ENCODE peak calls at places on chromosomes 1 and 21, in ten cellular contexts. One of them, this sample, is unnamed.

GRCh38 chr1:212288614-212289013 is 3.4 kb downstream of the PPP2R5A start:
- DNase-seq in colonic mucosa: no peak
- DNase-seq in heart right ventricle: no peak
- DNase-seq in RWPE1: no peak
- DNase-seq in hepatocyte: no peak
- DNase-seq in lung: no peak
- DNase-seq in heart left ventricle: no peak
- DNase-seq in adrenal gland: no peak
- DNase-seq in endodermal cell: no peak
- DNase-seq in CD8-positive, alpha-beta memory T cell: no peak
- DNase-seq in this sample: no peak

GRCh38 chr1:6423321-6423999 is 1.1 kb upstream of the ESPN start:
- DNase-seq in heart right ventricle: no peak
- DNase-seq in RWPE1: peak
- DNase-seq in colonic mucosa: peak
- DNase-seq in endodermal cell: peak
- DNase-seq in CD8-positive, alpha-beta memory T cell: peak
- DNase-seq in hepatocyte: peak
- DNase-seq in lung: peak
- DNase-seq in adrenal gland: peak
- DNase-seq in heart left ventricle: no peak
- DNase-seq in this sample: peak

GRCh38 chr1:211497489-211498045 is 5.6 kb upstream of the RD3 start:
- DNase-seq in adrenal gland: no peak
- DNase-seq in CD8-positive, alpha-beta memory T cell: no peak
- DNase-seq in hepatocyte: no peak
- DNase-seq in RWPE1: no peak
- DNase-seq in colonic mucosa: no peak
- DNase-seq in lung: peak
- DNase-seq in heart right ventricle: no peak
- DNase-seq in endodermal cell: no peak
- DNase-seq in heart left ventricle: no peak
- DNase-seq in this sample: no peak

GRCh38 chr1:228695015-228695955 is 40.0 kb upstream of the RHOU start:
- DNase-seq in heart left ventricle: no peak
- DNase-seq in RWPE1: peak
- DNase-seq in lung: no peak
- DNase-seq in CD8-positive, alpha-beta memory T cell: peak
- DNase-seq in colonic mucosa: no peak
- DNase-seq in hepatocyte: no peak
- DNase-seq in endodermal cell: no peak
- DNase-seq in heart right ventricle: no peak
- DNase-seq in adrenal gland: no peak
- DNase-seq in this sample: no peak

GRCh38 chr1:81717230-81717629 is 83.5 kb upstream of the ADGRL2 start:
- DNase-seq in RWPE1: peak
- DNase-seq in CD8-positive, alpha-beta memory T cell: no peak
- DNase-seq in lung: no peak
- DNase-seq in endodermal cell: no peak
- DNase-seq in heart right ventricle: no peak
- DNase-seq in adrenal gland: no peak
- DNase-seq in hepatocyte: no peak
- DNase-seq in heart left ventricle: no peak
- DNase-seq in colonic mucosa: no peak
- DNase-seq in this sample: no peak

GRCh38 chr1:24886241-24886640 is 43.8 kb downstream of the RUNX3 start:
- DNase-seq in CD8-positive, alpha-beta memory T cell: no peak
- DNase-seq in RWPE1: no peak
- DNase-seq in colonic mucosa: peak
- DNase-seq in heart right ventricle: no peak
- DNase-seq in lung: no peak
- DNase-seq in hepatocyte: no peak
- DNase-seq in heart left ventricle: no peak
- DNase-seq in endodermal cell: no peak
- DNase-seq in adrenal gland: no peak
- DNase-seq in this sample: no peak

GRCh38 chr1:81340258-81340657 is 460.5 kb upstream of the ADGRL2 start:
- DNase-seq in endodermal cell: no peak
- DNase-seq in lung: no peak
- DNase-seq in CD8-positive, alpha-beta memory T cell: no peak
- DNase-seq in heart left ventricle: no peak
- DNase-seq in colonic mucosa: no peak
- DNase-seq in adrenal gland: no peak
- DNase-seq in heart right ventricle: no peak
- DNase-seq in hepatocyte: no peak
- DNase-seq in RWPE1: no peak
- DNase-seq in this sample: no peak

GRCh38 chr1:147292635-147293251 is 50.3 kb downstream of the CHD1L start:
- DNase-seq in heart left ventricle: no peak
- DNase-seq in colonic mucosa: no peak
- DNase-seq in adrenal gland: no peak
- DNase-seq in lung: no peak
- DNase-seq in RWPE1: no peak
- DNase-seq in hepatocyte: no peak
- DNase-seq in endodermal cell: no peak
- DNase-seq in CD8-positive, alpha-beta memory T cell: no peak
- DNase-seq in heart right ventricle: no peak
- DNase-seq in this sample: no peak

GRCh38 chr21:30710499-30710898 is 8.1 kb downstream of the KRTAP21-3 start:
- DNase-seq in hepatocyte: no peak
- DNase-seq in colonic mucosa: no peak
- DNase-seq in heart left ventricle: no peak
- DNase-seq in adrenal gland: no peak
- DNase-seq in endodermal cell: no peak
- DNase-seq in RWPE1: no peak
- DNase-seq in lung: no peak
- DNase-seq in CD8-positive, alpha-beta memory T cell: no peak
- DNase-seq in heart right ventricle: no peak
- DNase-seq in this sample: no peak

GRCh38 chr1:183300828-183301227 is 114.8 kb downstream of the LAMC2 start:
- DNase-seq in heart right ventricle: no peak
- DNase-seq in endodermal cell: no peak
- DNase-seq in CD8-positive, alpha-beta memory T cell: no peak
- DNase-seq in hepatocyte: no peak
- DNase-seq in heart left ventricle: no peak
- DNase-seq in adrenal gland: no peak
- DNase-seq in lung: no peak
- DNase-seq in RWPE1: no peak
- DNase-seq in colonic mucosa: no peak
- DNase-seq in this sample: no peak

GRCh38 chr1:234170067-234170466 is 203.2 kb upstream of the COA6 start:
- DNase-seq in adrenal gland: no peak
- DNase-seq in colonic mucosa: no peak
- DNase-seq in hepatocyte: no peak
- DNase-seq in lung: no peak
- DNase-seq in heart left ventricle: no peak
- DNase-seq in RWPE1: no peak
- DNase-seq in CD8-positive, alpha-beta memory T cell: no peak
- DNase-seq in endodermal cell: no peak
- DNase-seq in heart right ventricle: no peak
- DNase-seq in this sample: no peak

GRCh38 chr1:165871311-165872067 is 44.1 kb downstream of the UCK2 start:
- DNase-seq in RWPE1: no peak
- DNase-seq in heart left ventricle: no peak
- DNase-seq in colonic mucosa: peak
- DNase-seq in endodermal cell: peak
- DNase-seq in hepatocyte: peak
- DNase-seq in adrenal gland: peak
- DNase-seq in heart right ventricle: peak
- DNase-seq in lung: peak
- DNase-seq in CD8-positive, alpha-beta memory T cell: peak
- DNase-seq in this sample: peak

GRCh38 chr1:165116732-165117131 is 239.8 kb downstream of the LMX1A start:
- DNase-seq in heart left ventricle: no peak
- DNase-seq in adrenal gland: peak
- DNase-seq in endodermal cell: no peak
- DNase-seq in colonic mucosa: no peak
- DNase-seq in CD8-positive, alpha-beta memory T cell: no peak
- DNase-seq in hepatocyte: peak
- DNase-seq in lung: no peak
- DNase-seq in heart right ventricle: no peak
- DNase-seq in RWPE1: peak
- DNase-seq in this sample: no peak

GRCh38 chr1:53307037-53307436 is 20.8 kb downstream of the LRP8 start:
- DNase-seq in CD8-positive, alpha-beta memory T cell: no peak
- DNase-seq in lung: no peak
- DNase-seq in heart right ventricle: no peak
- DNase-seq in heart left ventricle: no peak
- DNase-seq in RWPE1: no peak
- DNase-seq in colonic mucosa: no peak
- DNase-seq in endodermal cell: no peak
- DNase-seq in adrenal gland: no peak
- DNase-seq in hepatocyte: no peak
- DNase-seq in this sample: no peak

GRCh38 chr1:9196129-9197040 is 38.2 kb upstream of the H6PD start:
- DNase-seq in heart right ventricle: peak
- DNase-seq in heart left ventricle: peak
- DNase-seq in endodermal cell: peak
- DNase-seq in colonic mucosa: peak
- DNase-seq in hepatocyte: peak
- DNase-seq in CD8-positive, alpha-beta memory T cell: peak
- DNase-seq in lung: peak
- DNase-seq in adrenal gland: peak
- DNase-seq in RWPE1: no peak
- DNase-seq in this sample: peak
- H3K27ac ChIP-seq in heart right ventricle: peak
- H3K27ac ChIP-seq in heart left ventricle: peak
- H3K27ac ChIP-seq in endodermal cell: no peak
- H3K27ac ChIP-seq in colonic mucosa: no peak
- H3K27ac ChIP-seq in hepatocyte: peak
- H3K27ac ChIP-seq in CD8-positive, alpha-beta memory T cell: no peak
- H3K27ac ChIP-seq in lung: peak
- H3K27ac ChIP-seq in adrenal gland: peak
- H3K27ac ChIP-seq in RWPE1: peak
- H3K27ac ChIP-seq in this sample: no peak

DNA sequence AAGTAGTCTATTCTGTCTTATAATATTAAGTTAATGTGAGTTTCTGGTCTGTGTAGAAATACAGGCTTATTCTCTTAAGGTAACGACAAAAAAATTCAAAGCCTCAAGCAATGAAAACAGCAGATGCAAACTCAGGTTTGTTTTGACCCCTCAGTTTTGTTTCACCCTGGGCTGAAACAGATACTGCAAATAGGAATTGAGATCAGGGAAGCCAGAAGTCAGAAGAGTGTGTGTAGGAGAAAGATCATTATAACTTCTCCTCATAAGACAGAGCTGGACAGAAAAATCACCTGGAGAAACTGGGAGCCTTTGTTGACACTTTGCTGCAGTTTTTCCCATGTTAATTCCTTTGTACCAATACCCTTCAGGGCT is 23.8 kb downstream of the LRRC8B start:
- DNase-seq in heart right ventricle: no peak
- DNase-seq in RWPE1: no peak
- DNase-seq in adrenal gland: no peak
- DNase-seq in heart left ventricle: no peak
- DNase-seq in CD8-positive, alpha-beta memory T cell: no peak
- DNase-seq in lung: no peak
- DNase-seq in colonic mucosa: no peak
- DNase-seq in endodermal cell: no peak
- DNase-seq in hepatocyte: no peak
- DNase-seq in this sample: no peak
- H3K27ac ChIP-seq in heart right ventricle: no peak
- H3K27ac ChIP-seq in RWPE1: no peak
- H3K27ac ChIP-seq in adrenal gland: peak
- H3K27ac ChIP-seq in heart left ventricle: no peak
- H3K27ac ChIP-seq in CD8-positive, alpha-beta memory T cell: no peak
- H3K27ac ChIP-seq in lung: no peak
- H3K27ac ChIP-seq in colonic mucosa: no peak
- H3K27ac ChIP-seq in endodermal cell: no peak
- H3K27ac ChIP-seq in hepatocyte: no peak
- H3K27ac ChIP-seq in this sample: no peak

GRCh38 chr1:201268604-201269151 is 14.6 kb upstream of the PKP1 start:
- DNase-seq in colonic mucosa: no peak
- DNase-seq in heart left ventricle: no peak
- DNase-seq in heart right ventricle: no peak
- DNase-seq in adrenal gland: no peak
- DNase-seq in hepatocyte: peak
- DNase-seq in endodermal cell: peak
- DNase-seq in RWPE1: no peak
- DNase-seq in lung: no peak
- DNase-seq in CD8-positive, alpha-beta memory T cell: no peak
- DNase-seq in this sample: no peak
- H3K27ac ChIP-seq in colonic mucosa: no peak
- H3K27ac ChIP-seq in heart left ventricle: no peak
- H3K27ac ChIP-seq in heart right ventricle: no peak
- H3K27ac ChIP-seq in adrenal gland: no peak
- H3K27ac ChIP-seq in hepatocyte: peak
- H3K27ac ChIP-seq in endodermal cell: no peak
- H3K27ac ChIP-seq in RWPE1: peak
- H3K27ac ChIP-seq in lung: no peak
- H3K27ac ChIP-seq in CD8-positive, alpha-beta memory T cell: no peak
- H3K27ac ChIP-seq in this sample: no peak

GRCh38 chr1:40397258-40397657 is 23.7 kb downstream of the SMAP2 start:
- DNase-seq in endodermal cell: no peak
- DNase-seq in colonic mucosa: no peak
- DNase-seq in lung: no peak
- DNase-seq in heart right ventricle: no peak
- DNase-seq in adrenal gland: no peak
- DNase-seq in hepatocyte: no peak
- DNase-seq in CD8-positive, alpha-beta memory T cell: no peak
- DNase-seq in RWPE1: no peak
- DNase-seq in heart left ventricle: no peak
- DNase-seq in this sample: no peak
- H3K27ac ChIP-seq in endodermal cell: no peak
- H3K27ac ChIP-seq in colonic mucosa: no peak
- H3K27ac ChIP-seq in lung: no peak
- H3K27ac ChIP-seq in heart right ventricle: no peak
- H3K27ac ChIP-seq in adrenal gland: peak
- H3K27ac ChIP-seq in hepatocyte: no peak
- H3K27ac ChIP-seq in CD8-positive, alpha-beta memory T cell: no peak
- H3K27ac ChIP-seq in RWPE1: no peak
- H3K27ac ChIP-seq in heart left ventricle: no peak
- H3K27ac ChIP-seq in this sample: no peak